ENCODE peak calls at places on chromosomes 2 and 18, in six cellular contexts. U is SW 1271, P is fibroblast of the aortic adventitia, Q is T-cell, E is tibial nerve, N is NCI-H1092. Z is an unnamed sample.

GRCh38 chr18:41850781-41851180 is 104.3 kb upstream of the PIK3C3 start:
- DNase-seq in U (no peak), P (no peak), Q (no peak), E (no peak), N (no peak), Z (no peak)

GRCh38 chr2:237720962-237721361 is 77.6 kb upstream of the RBM44 start:
- DNase-seq in U (no peak), P (no peak), Q (no peak), E (no peak), N (no peak), Z (no peak)

GRCh38 chr2:5539281-5540211 is 152.6 kb upstream of the SOX11 start:
- DNase-seq in U (no peak), P (no peak), Q (no peak), E (no peak), N (no peak), Z (no peak)

GRCh38 chr2:149012545-149012944 is 26.0 kb upstream of the LYPD6B start:
- DNase-seq in U (no peak), P (no peak), Q (no peak), E (no peak), N (no peak), Z (no peak)

GRCh38 chr2:182077451-182078142 is 91.9 kb downstream of the PPP1R1C start:
- DNase-seq in U (peak; percentile 33), P (peak; percentile 94), Q (no peak), E (peak; percentile 92), N (peak; percentile 80), Z (peak; percentile 37)

GRCh38 chr18:37962316-37962966 is 396.8 kb upstream of the CELF4 start:
- DNase-seq in U (no peak), P (no peak), Q (no peak), E (no peak), N (no peak), Z (no peak)

GRCh38 chr2:105510761-105511669 is 112.2 kb upstream of the FHL2 start:
- DNase-seq in U (no peak), P (peak; percentile 63), Q (no peak), E (no peak), N (no peak), Z (no peak)

GRCh38 chr2:216320852-216321251 is 51.4 kb downstream of the MARCHF4 start:
- DNase-seq in U (no peak), P (no peak), Q (no peak), E (no peak), N (no peak), Z (no peak)

GRCh38 chr2:45627911-45628310 is 16.8 kb upstream of the SRBD1 start:
- DNase-seq in U (no peak), P (peak; percentile 27), Q (no peak), E (no peak), N (no peak), Z (no peak)

GRCh38 chr2:218284106-218284811 is 8.0 kb downstream of the TMBIM1 start:
- DNase-seq in U (no peak), P (peak; percentile 77), Q (peak; percentile 38), E (no peak), N (no peak), Z (no peak)

GRCh38 chr2:97951155-97951670 is 44.5 kb downstream of the TMEM131 start:
- DNase-seq in U (no peak), P (no peak), Q (no peak), E (no peak), N (no peak), Z (no peak)

GRCh38 chr2:137223722-137224121 is 458.4 kb downstream of the THSD7B start:
- DNase-seq in U (no peak), P (no peak), Q (no peak), E (no peak), N (no peak), Z (no peak)

GRCh38 chr2:31962757-31963361 is 47.9 kb downstream of the MEMO1 start:
- DNase-seq in U (no peak), P (no peak), Q (no peak), E (no peak), N (no peak), Z (no peak)

GRCh38 chr2:218781691-218782528 is at the start of gene CYP27A1:
- DNase-seq in U (no peak), P (peak; percentile 8), Q (no peak), E (peak; percentile 50), N (peak; percentile 5), Z (no peak)

GRCh38 chr2:200625958-200626363 is 40.1 kb downstream of the AOX1 start:
- DNase-seq in U (no peak), P (peak; percentile 35), Q (no peak), E (no peak), N (no peak), Z (no peak)

GRCh38 chr2:240126731-240127130 is 9.4 kb downstream of the COPS9 start:
- DNase-seq in U (no peak), P (no peak), Q (no peak), E (no peak), N (no peak), Z (no peak)

GRCh38 chr2:30366199-30366691 is 80.8 kb upstream of the LCLAT1 start:
- DNase-seq in U (no peak), P (no peak), Q (no peak), E (no peak), N (no peak), Z (peak; percentile 9)

GRCh38 chr2:26504002-26504401 is 26.1 kb upstream of the OTOF start:
- DNase-seq in U (no peak), P (no peak), Q (no peak), E (no peak), N (no peak), Z (no peak)

GRCh38 chr18:33326975-33327374 is 113.5 kb downstream of the CCDC178 start:
- DNase-seq in U (no peak), P (no peak), Q (no peak), E (no peak), N (no peak), Z (no peak)

GRCh38 chr2:27765621-27766286 is 5.8 kb upstream of the MRPL33 start:
- DNase-seq in U (no peak), P (no peak), Q (peak; percentile 47), E (no peak), N (no peak), Z (no peak)